ENCODE peak calls at places on chromosomes 12 and 14, in nine cellular contexts. I is adrenal gland, G is HCT116, Q is brain microvascular endothelial cell, J is coronary artery, F is MM.1S, W is GM23338, B is tibial artery, S is fibroblast of mammary gland. M is an unnamed sample.

GRCh38 chr14:89493877-89494634 is 77.0 kb upstream of the FOXN3 start:
- DNase-seq in S (no peak), Q (peak), W (peak), I (no peak), J (no peak), B (no peak), F (no peak), G (no peak), M (no peak)

GRCh38 chr12:19712041-19712440 is 272.7 kb downstream of the AEBP2 start:
- DNase-seq in I (no peak), Q (peak), J (no peak), G (peak), S (peak), B (no peak), F (no peak), W (no peak), M (peak)

GRCh38 chr12:71477046-71477445 is 37.4 kb downstream of the LGR5 start:
- DNase-seq in W (no peak), F (no peak), I (no peak), J (no peak), B (no peak), G (no peak), Q (no peak), S (peak), M (peak)

GRCh38 chr12:15856097-15856982 is 25.8 kb upstream of the STRAP start:
- DNase-seq in W (peak), I (peak), S (peak), J (no peak), Q (peak), F (peak), B (peak), G (peak), M (peak)

GRCh38 chr14:37596790-37597189 is 1.4 kb downstream of the TTC6 start:
- DNase-seq in F (no peak), J (no peak), B (no peak), S (no peak), G (no peak), I (no peak), W (no peak), Q (no peak), M (no peak)

GRCh38 chr12:31600252-31600651 is 9.3 kb upstream of the DENND5B start:
- DNase-seq in J (no peak), S (no peak), W (peak), I (no peak), B (no peak), Q (no peak), G (no peak), F (no peak), M (no peak)

GRCh38 chr14:29039171-29039570 is 272.6 kb downstream of the FOXG1 start:
- DNase-seq in G (no peak), B (no peak), J (no peak), Q (no peak), W (peak), I (no peak), S (peak), F (no peak), M (peak)

GRCh38 chr14:33551963-33552362 is 398.9 kb downstream of the EGLN3 start:
- DNase-seq in S (no peak), B (no peak), F (no peak), G (no peak), J (no peak), W (peak), Q (no peak), I (no peak), M (no peak)

GRCh38 chr12:89567691-89568239 is 41.9 kb upstream of the POC1B start:
- DNase-seq in Q (no peak), I (no peak), J (no peak), G (no peak), F (no peak), W (no peak), S (no peak), B (no peak), M (no peak)

GRCh38 chr12:41917827-41918445 is 226.7 kb downstream of the GXYLT1 start:
- DNase-seq in I (no peak), W (peak), B (no peak), G (no peak), J (no peak), Q (peak), S (no peak), F (peak), M (no peak)

GRCh38 chr14:96191355-96191754 is 13.3 kb upstream of the BDKRB2 start:
- DNase-seq in J (no peak), S (no peak), Q (no peak), B (no peak), F (no peak), I (no peak), W (no peak), G (no peak), M (no peak)

GRCh38 chr14:52473557-52473956 is 78.7 kb downstream of the TXNDC16 start:
- DNase-seq in G (peak), F (no peak), I (no peak), Q (no peak), B (no peak), J (no peak), W (peak), S (peak), M (peak)

GRCh38 chr12:37543966-37544668 is 772.5 kb upstream of the ALG10B start:
- DNase-seq in W (no peak), G (no peak), I (no peak), F (no peak), Q (no peak), S (no peak), B (no peak), J (no peak), M (no peak)

GRCh38 chr12:29152223-29152868 is 3.3 kb downstream of the FAR2 start:
- DNase-seq in I (no peak), F (peak), Q (no peak), J (no peak), G (no peak), B (no peak), W (no peak), S (no peak), M (no peak)

GRCh38 chr12:4355843-4356327 is 23.6 kb downstream of the FGF23 start:
- DNase-seq in S (peak), J (no peak), Q (peak), G (peak), F (peak), I (peak), B (no peak), W (peak), M (peak)

GRCh38 chr14:35637269-35637668 is 103.3 kb downstream of the INSM2 start:
- DNase-seq in J (no peak), G (no peak), Q (no peak), B (no peak), I (no peak), W (no peak), S (no peak), F (no peak), M (no peak)

GRCh38 chr14:74913986-74914573 is 9.0 kb downstream of the RPS6KL1 start:
- DNase-seq in Q (peak), I (peak), G (peak), F (no peak), J (peak), S (peak), W (peak), B (peak), M (peak)

GRCh38 chr14:92578511-92578910 is 64.9 kb downstream of the RIN3 start:
- DNase-seq in J (no peak), S (peak), Q (no peak), I (no peak), F (no peak), G (no peak), B (no peak), W (no peak), M (peak)

GRCh38 chr14:33280646-33281045 is 342.0 kb downstream of the NPAS3 start:
- DNase-seq in Q (peak), S (peak), I (no peak), W (no peak), B (no peak), G (no peak), F (no peak), J (no peak), M (peak)

GRCh38 chr14:79659995-79660975 is 551.0 kb downstream of the DIO2 start:
- DNase-seq in I (no peak), B (no peak), G (no peak), F (no peak), J (no peak), S (no peak), W (no peak), Q (no peak), M (no peak)

GRCh38 chr12:5511644-5512584 is 80.0 kb downstream of the NTF3 start:
- DNase-seq in I (peak), B (no peak), W (peak), J (peak), F (no peak), S (no peak), Q (no peak), G (peak), M (peak)

GRCh38 chr12:100141666-100141997 is 1.0 kb downstream of the BLTP3B start:
- DNase-seq in J (no peak), Q (peak), F (peak), S (peak), G (peak), B (peak), I (peak), W (no peak), M (peak)

GRCh38 chr12:119208626-119209061 is 29.9 kb downstream of the HSPB8 start:
- DNase-seq in I (peak), F (no peak), J (peak), W (peak), Q (peak), S (peak), B (peak), G (no peak), M (peak)

GRCh38 chr12:109016016-109016415 is 4.9 kb downstream of the SVOP start:
- DNase-seq in Q (no peak), F (no peak), G (no peak), I (no peak), J (no peak), B (no peak), S (no peak), W (no peak), M (no peak)

GRCh38 chr14:25308244-25308643 is 258.3 kb upstream of the STXBP6 start:
- DNase-seq in G (no peak), W (peak), B (no peak), I (no peak), S (peak), Q (no peak), J (no peak), F (no peak), M (no peak)

GRCh38 chr12:88509851-88510250 is 70.4 kb downstream of the KITLG start:
- DNase-seq in G (no peak), I (no peak), W (no peak), B (no peak), Q (no peak), S (peak), J (no peak), F (no peak), M (peak)

GRCh38 chr12:52495385-52495784 is 2.3 kb upstream of the KRT6A start:
- DNase-seq in G (peak), F (no peak), W (peak), B (no peak), J (no peak), S (peak), I (no peak), Q (no peak), M (peak)

GRCh38 chr14:103803661-103804060 is 43.7 kb downstream of the PPP1R13B start:
- DNase-seq in F (no peak), G (no peak), W (no peak), S (peak), J (no peak), B (no peak), Q (peak), I (no peak), M (peak)

DNA sequence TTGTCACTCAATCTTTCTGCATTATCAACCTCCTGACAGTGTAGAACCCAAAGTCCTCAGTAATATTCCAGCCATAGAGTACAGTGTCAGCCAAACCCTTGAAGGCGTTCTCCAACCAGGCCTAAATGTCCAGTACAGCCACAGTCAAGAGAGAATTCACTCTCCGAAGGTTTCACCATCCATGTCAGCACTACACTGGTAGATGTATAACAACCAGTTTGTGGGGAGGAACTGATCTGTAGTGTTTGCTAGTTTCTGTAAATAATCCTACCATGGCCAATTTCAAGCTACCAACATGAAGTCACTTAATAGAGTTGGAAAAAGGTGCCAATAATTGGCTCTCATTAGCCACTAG is 456 bp upstream of the MDP1 start:
- DNase-seq in B (no peak), Q (no peak), F (no peak), S (no peak), J (no peak), G (no peak), W (no peak), I (no peak), M (no peak)
- H3K4me3 ChIP-seq in B (peak), Q (peak), F (no peak), S (no peak), J (peak), G (peak), W (peak), I (no peak), M (peak)

DNA sequence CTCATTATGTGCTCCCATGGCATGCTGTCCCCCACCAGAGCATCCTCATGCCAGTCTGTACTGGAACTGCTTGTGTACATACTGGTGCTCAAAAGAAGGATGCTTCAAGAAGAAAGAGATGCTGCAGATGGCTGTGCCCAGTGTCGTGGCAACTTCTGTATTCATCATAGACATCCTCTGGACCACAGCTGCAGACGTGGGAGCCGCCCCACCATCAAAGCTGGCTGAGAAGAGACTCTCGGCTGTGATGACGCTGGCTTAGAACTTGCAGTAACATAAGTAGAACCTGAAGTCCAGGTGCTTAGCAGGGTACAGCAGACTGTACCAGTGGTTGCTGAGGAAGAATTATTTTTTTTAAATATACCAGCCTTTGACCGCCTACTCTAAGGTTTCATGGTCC is 112.6 kb upstream of the ARHGAP5 start:
- DNase-seq in G (no peak), B (no peak), W (no peak), Q (no peak), J (no peak), S (no peak), I (no peak), F (no peak), M (no peak)
- TF ChIP-seq CTCF in G (no peak), B (no peak), W (no peak), Q (no peak), J (no peak), S (no peak), I (no peak), F (no peak), M (no peak)

GRCh38 chr12:55717397-55718007 is 1.7 kb downstream of the BLOC1S1 start:
- DNase-seq in G (no peak), J (no peak), Q (peak), S (peak), B (no peak), F (no peak), I (no peak), W (no peak), M (no peak)
- H3K4me3 ChIP-seq in G (peak), J (peak), Q (peak), S (peak), B (peak), F (peak), I (peak), W (peak), M (peak)

GRCh38 chr12:57835366-57836288 is 10.9 kb downstream of the CTDSP2 start:
- DNase-seq in J (no peak), B (no peak), F (no peak), G (no peak), S (no peak), W (no peak), Q (no peak), I (no peak), M (peak)
- TF ChIP-seq CTCF in J (no peak), B (no peak), F (no peak), G (no peak), S (no peak), W (no peak), Q (no peak), I (no peak), M (no peak)

DNA sequence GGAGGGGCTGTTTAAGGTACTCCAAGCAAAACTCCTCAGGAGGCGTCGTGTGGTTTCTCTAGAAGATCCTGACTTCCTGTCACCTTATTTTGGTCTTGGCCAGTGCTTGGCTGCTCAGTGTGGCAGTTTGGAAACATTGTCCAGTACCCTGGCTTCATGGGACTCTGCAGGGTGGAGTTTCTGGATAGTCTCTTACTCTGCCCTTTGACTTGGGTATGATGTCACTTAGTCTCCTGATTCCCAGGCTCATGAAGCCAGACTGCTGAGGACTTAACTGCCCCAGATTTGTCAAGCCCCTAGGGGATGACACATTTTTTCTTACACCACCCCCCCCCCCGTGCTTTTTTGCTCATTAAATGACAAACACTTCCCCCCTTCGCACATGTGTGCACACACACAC is 82.7 kb downstream of the ADCK1 start:
- DNase-seq in G (no peak), Q (no peak), F (no peak), J (no peak), W (no peak), B (peak), I (no peak), S (peak), M (peak)
- H3K4me3 ChIP-seq in G (no peak), Q (no peak), F (no peak), J (no peak), W (no peak), B (no peak), I (no peak), S (no peak), M (no peak)

DNA sequence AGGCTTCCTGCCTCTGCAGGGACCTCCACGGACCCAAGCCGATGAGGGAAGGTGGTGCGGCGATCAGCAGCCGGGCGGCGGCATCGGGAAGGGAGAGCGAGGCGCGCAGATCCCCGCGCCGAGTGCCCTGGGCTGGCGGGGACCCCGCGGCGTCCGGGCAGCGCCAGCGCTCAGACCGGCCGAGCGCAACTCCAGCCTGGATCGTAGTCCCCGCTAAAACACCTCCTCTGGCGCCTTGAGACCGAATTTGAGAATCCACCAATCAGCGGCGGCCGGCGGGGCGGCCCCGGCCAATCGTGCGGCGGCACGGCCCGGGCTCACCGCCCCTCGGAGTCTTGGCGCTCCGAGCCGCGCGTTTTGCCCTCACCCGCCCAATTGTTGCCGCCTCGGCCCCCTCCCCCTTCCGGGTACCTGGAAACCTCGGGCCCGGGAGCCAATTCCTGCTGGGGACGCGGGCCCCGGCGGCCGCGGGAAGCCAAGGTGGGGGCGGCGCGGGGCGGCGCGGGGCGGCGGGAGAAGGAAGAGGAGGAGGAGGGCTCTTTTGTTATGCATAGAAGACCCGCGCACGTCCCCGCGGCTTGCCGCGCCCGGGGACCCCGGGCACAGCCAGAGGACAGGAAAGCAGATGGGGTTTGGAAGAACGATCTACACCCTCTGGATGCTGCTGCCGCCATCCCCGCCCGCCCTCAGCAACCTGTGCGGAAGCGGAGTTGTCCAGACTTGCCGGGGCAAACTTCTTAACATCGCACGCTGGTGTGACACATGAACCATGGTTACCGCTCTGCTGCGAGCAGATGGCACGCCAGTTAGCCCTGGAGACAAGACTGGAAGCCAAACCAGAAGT is at the start of gene E2F7:
- DNase-seq in Q (peak), W (peak), G (peak), S (peak), B (peak), J (peak), F (peak), I (peak), M (peak)
- TF ChIP-seq CTCF in Q (no peak), W (no peak), G (no peak), S (no peak), B (no peak), J (no peak), F (no peak), I (no peak), M (no peak)

DNA sequence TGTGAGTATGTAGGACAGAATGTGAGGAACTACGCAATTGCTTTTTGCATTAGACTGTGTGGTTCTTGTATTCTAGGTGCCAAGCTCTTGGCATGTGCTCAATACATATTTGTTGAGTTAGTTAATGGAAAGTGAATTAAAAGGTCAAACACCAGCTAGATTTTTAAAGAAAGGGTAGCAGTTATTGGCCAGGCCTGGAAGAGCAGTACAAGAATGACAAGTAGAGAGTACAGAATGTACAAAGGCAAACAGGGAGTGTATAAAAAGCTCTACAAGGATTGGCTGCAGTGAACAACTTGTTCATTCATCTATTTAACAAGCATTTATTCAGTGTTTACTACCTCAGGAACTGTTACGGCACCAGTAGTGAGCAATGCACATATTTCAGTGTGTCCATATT is 854.0 kb upstream of the SEL1L start:
- DNase-seq in B (no peak), Q (no peak), I (no peak), W (no peak), J (no peak), G (no peak), F (no peak), S (peak), M (no peak)
- H3K4me3 ChIP-seq in B (no peak), Q (no peak), I (no peak), W (no peak), J (no peak), G (no peak), F (no peak), S (no peak), M (no peak)